ENCODE peak calls at places on chromosomes 7 and 10, in six cellular contexts. T, S, N, X, O and F are unnamed samples.
A peak's percentile ranks its signal among the peaks of the same experiment; 100 is the strongest.

GRCh38 chr10:30455816-30456215 is 21.8 kb downstream of the MAP3K8 start:
- DNase-seq in T (no peak), N (no peak), X (no peak), S (no peak), O (no peak), F (no peak)

GRCh38 chr7:74051193-74051592 is 23.2 kb downstream of the ELN start:
- DNase-seq in T (no peak), N (peak; percentile 33), X (no peak), S (no peak), O (no peak), F (no peak)

GRCh38 chr7:157318015-157318706 is 18.6 kb upstream of the DNAJB6 start:
- DNase-seq in S (peak; percentile 71), O (no peak), N (no peak), T (no peak), X (no peak), F (peak; percentile 33)

GRCh38 chr10:48464871-48465736 is 139.8 kb downstream of the ARHGAP22 start:
- DNase-seq in T (no peak), N (peak; percentile 33), S (no peak), X (peak; percentile 51), O (no peak), F (no peak)

GRCh38 chr10:123857616-123858015 is 34.0 kb downstream of the CPXM2 start:
- DNase-seq in X (peak; percentile 22), T (no peak), N (no peak), S (no peak), O (no peak), F (no peak)

GRCh38 chr7:4076701-4077294 is 605.3 kb upstream of the FOXK1 start:
- DNase-seq in S (no peak), X (no peak), T (no peak), O (no peak), N (no peak), F (no peak)

GRCh38 chr10:69335063-69335587 is 56.8 kb downstream of the HK1 start:
- DNase-seq in N (no peak), O (no peak), S (no peak), X (no peak), T (no peak), F (peak; percentile 34)

GRCh38 chr10:105769248-105770184 is 1128.4 kb downstream of the SORCS3 start:
- DNase-seq in S (no peak), N (no peak), X (no peak), T (no peak), O (peak; percentile 53), F (no peak)

GRCh38 chr7:45648671-45648995 is 74.5 kb downstream of the ADCY1 start:
- DNase-seq in X (no peak), N (no peak), S (no peak), O (no peak), T (no peak), F (no peak)

GRCh38 chr7:56009695-56010094 is 41.5 kb downstream of the PSPH start:
- DNase-seq in T (no peak), O (no peak), N (no peak), X (no peak), S (no peak), F (no peak)

GRCh38 chr7:69545175-69545574 is 53.1 kb upstream of the AUTS2 start:
- DNase-seq in S (no peak), T (no peak), N (no peak), X (no peak), O (no peak), F (no peak)

GRCh38 chr10:127196227-127196954 is at the start of gene INSYN2A:
- DNase-seq in N (peak; percentile 73), X (peak; percentile 76), T (peak; percentile 58), S (peak; percentile 44), O (peak; percentile 90), F (peak; percentile 58)

GRCh38 chr10:87651801-87652200 is 7.9 kb upstream of the PAPSS2 start:
- DNase-seq in O (peak; percentile 79), S (no peak), N (peak; percentile 41), T (peak; percentile 38), X (no peak), F (no peak)

GRCh38 chr7:6556196-6556595 is 4.9 kb upstream of the GRID2IP start:
- DNase-seq in S (no peak), O (peak; percentile 68), X (no peak), N (peak; percentile 79), T (no peak), F (no peak)

GRCh38 chr10:52443419-52444388 is 129.6 kb downstream of the DKK1 start:
- DNase-seq in O (no peak), N (no peak), T (no peak), S (peak; percentile 87), X (no peak), F (peak; percentile 73)

GRCh38 chr10:2980791-2981360 is 86.5 kb upstream of the PFKP start:
- DNase-seq in X (no peak), S (peak; percentile 76), O (peak; percentile 28), T (no peak), N (no peak), F (peak; percentile 71)

GRCh38 chr7:139741813-139742344 is 35.9 kb downstream of the HIPK2 start:
- DNase-seq in N (no peak), T (no peak), S (no peak), X (no peak), O (no peak), F (no peak)

GRCh38 chr7:86942081-86942480 is 117.4 kb downstream of the ELAPOR2 start:
- DNase-seq in N (no peak), X (no peak), S (no peak), O (no peak), T (peak; percentile 29), F (peak; percentile 31)

GRCh38 chr10:96334888-96335526 is 23.8 kb downstream of the OPALIN start:
- DNase-seq in S (peak; percentile 41), O (peak; percentile 67), N (peak; percentile 49), X (peak; percentile 50), T (peak; percentile 40), F (peak; percentile 30)

GRCh38 chr7:974172-974571 is 1.2 kb downstream of the COX19 start:
- DNase-seq in O (no peak), N (no peak), T (no peak), S (no peak), X (no peak), F (peak; percentile 55)

GRCh38 chr10:58856508-58857240 is 319.8 kb upstream of the PHYHIPL start:
- DNase-seq in N (peak; percentile 34), S (peak; percentile 96), T (no peak), X (no peak), O (peak; percentile 91), F (peak; percentile 80)

GRCh38 chr7:99618726-99619125 is 2.0 kb downstream of the ZSCAN25 start:
- DNase-seq in S (peak; percentile 75), X (no peak), T (no peak), O (peak; percentile 73), N (no peak), F (peak; percentile 79)

GRCh38 chr7:50359995-50360925 is 55.7 kb downstream of the IKZF1 start:
- DNase-seq in N (no peak), T (no peak), X (no peak), S (no peak), O (peak; percentile 92), F (peak; percentile 24)

GRCh38 chr7:36198854-36199266 is 45.8 kb downstream of the EEPD1 start:
- DNase-seq in O (no peak), S (peak; percentile 50), T (no peak), N (no peak), X (no peak), F (peak; percentile 62)

GRCh38 chr10:76111986-76112825 is 680.8 kb downstream of the LRMDA start:
- DNase-seq in S (no peak), N (peak; percentile 56), T (no peak), O (peak; percentile 62), X (peak; percentile 73), F (peak; percentile 45)

GRCh38 chr10:80924063-80924952 is 386.6 kb downstream of the SH2D4B start:
- DNase-seq in T (peak; percentile 62), X (peak; percentile 77), O (peak; percentile 76), S (peak; percentile 11), N (peak; percentile 64), F (peak; percentile 57)

GRCh38 chr7:158266426-158266816 is 321.2 kb downstream of the PTPRN2 start:
- DNase-seq in T (no peak), X (no peak), S (no peak), N (no peak), O (peak; percentile 3), F (no peak)

GRCh38 chr7:40374575-40374974 is 239.8 kb downstream of the SUGCT start:
- DNase-seq in S (peak; percentile 22), N (no peak), O (no peak), T (no peak), X (no peak), F (no peak)

GRCh38 chr7:40369641-40370277 is 235.0 kb downstream of the SUGCT start:
- DNase-seq in X (no peak), T (no peak), O (no peak), N (no peak), S (no peak), F (no peak)

DNA sequence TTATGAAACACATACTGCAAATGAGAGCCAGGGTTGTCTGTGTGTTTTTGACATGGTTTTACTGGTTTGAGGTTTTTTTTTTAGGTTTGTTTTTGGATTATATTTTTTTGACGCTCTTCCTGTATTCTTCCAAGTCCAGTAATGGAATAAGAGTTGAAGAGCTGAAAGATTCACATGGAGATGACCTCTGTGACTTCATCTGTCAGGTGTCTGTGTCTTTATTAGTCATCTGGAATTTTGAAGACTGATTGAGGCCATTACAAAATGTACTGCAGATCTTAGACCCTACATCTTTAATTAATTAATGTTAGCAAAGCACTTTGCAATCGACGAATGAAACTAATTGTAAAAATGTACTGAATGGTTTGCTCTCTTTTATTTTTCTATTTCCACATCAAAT is 237.2 kb downstream of the SUGCT start:
- DNase-seq in O (no peak), X (no peak), S (no peak), N (no peak), T (no peak), F (no peak)
- H2BK15ac ChIP-seq in O (no peak overlapping the region), X (no peak overlapping the region), S (no peak overlapping the region), N (no peak overlapping the region), T (no peak overlapping the region), F (no peak overlapping the region)

GRCh38 chr10:121813211-121813812 is 114.5 kb downstream of the ATE1 start:
- DNase-seq in T (no peak), N (no peak), S (peak; percentile 49), O (no peak), X (no peak), F (peak; percentile 26)
- H2BK15ac ChIP-seq in T (no peak overlapping the region), N (no peak overlapping the region), S (no peak overlapping the region), O (no peak overlapping the region), X (no peak overlapping the region), F (no peak overlapping the region)

GRCh38 chr10:130932326-130933007 is 379.1 kb downstream of the TCERG1L start:
- DNase-seq in O (no peak), T (no peak), S (no peak), N (peak; percentile 15), X (no peak), F (no peak)

GRCh38 chr10:130935897-130936550 is 375.5 kb downstream of the TCERG1L start:
- DNase-seq in S (no peak), N (peak; percentile 64), T (no peak), X (no peak), O (peak; percentile 35), F (no peak)

GRCh38 chr10:130933008-130933390 is 378.5 kb downstream of the TCERG1L start:
- DNase-seq in X (no peak), S (no peak), O (no peak), T (no peak), N (peak; percentile 12), F (no peak)

GRCh38 chr10:130935051-130935450 is 376.5 kb downstream of the TCERG1L start:
- DNase-seq in N (no peak), T (no peak), X (no peak), S (no peak), O (peak; percentile 85), F (no peak)

GRCh38 chr10:130934333-130935035 is 377.0 kb downstream of the TCERG1L start:
- DNase-seq in S (no peak), X (peak; percentile 48), O (peak; percentile 97), T (no peak), N (peak; percentile 37), F (no peak)
- H2BK15ac ChIP-seq in S (no peak overlapping the region), X (no peak overlapping the region), O (no peak overlapping the region), T (no peak overlapping the region), N (no peak overlapping the region), F (no peak overlapping the region)

GRCh38 chr7:33039905-33040292 is 22.7 kb downstream of the NT5C3A start:
- DNase-seq in O (no peak), T (no peak), S (no peak), N (no peak), X (no peak), F (no peak)
- H2BK15ac ChIP-seq in O (no peak overlapping the region), T (no peak overlapping the region), S (no peak overlapping the region), N (no peak overlapping the region), X (no peak overlapping the region), F (no peak overlapping the region)